ENCODE peak calls at places on chromosomes 4 and X, in five cellular contexts. A, T, S, K and Z are unnamed samples.

GRCh38 chrX:57282568-57282967 is 3.9 kb upstream of the FAAH2 start:
- DNase-seq in A (no peak), T (peak), S (no peak), K (peak), Z (no peak)

GRCh38 chrX:122087353-122087752 is 1039.9 kb downstream of the GLUD2 start:
- DNase-seq in A (no peak), T (no peak), S (no peak), K (no peak), Z (no peak)

GRCh38 chr4:71259305-71259704 is 79.5 kb upstream of the SLC4A4 start:
- DNase-seq in A (no peak), T (no peak), S (no peak), K (no peak), Z (no peak)

GRCh38 chr4:107255114-107255513 is 219.0 kb upstream of the DKK2 start:
- DNase-seq in A (no peak), T (no peak), S (peak), K (no peak), Z (no peak)

GRCh38 chrX:10414872-10415703 is 205.3 kb downstream of the MID1 start:
- DNase-seq in A (no peak), T (no peak), S (peak), K (no peak), Z (no peak)

GRCh38 chr4:6204098-6204497 is 3.7 kb upstream of the JAKMIP1 start:
- DNase-seq in A (no peak), T (no peak), S (no peak), K (no peak), Z (no peak)

GRCh38 chr4:105140684-105141490 is 5.8 kb upstream of the TET2 start:
- DNase-seq in A (peak), T (peak), S (peak), K (peak), Z (peak)

GRCh38 chr4:4535590-4535989 is 6.3 kb downstream of the STX18 start:
- DNase-seq in A (no peak), T (no peak), S (no peak), K (no peak), Z (no peak)

GRCh38 chr4:152064753-152065152 is 303.9 kb upstream of the GATB start:
- DNase-seq in A (no peak), T (no peak), S (no peak), K (no peak), Z (no peak)

GRCh38 chr4:118918388-118918787 is 29.7 kb downstream of the SYNPO2 start:
- DNase-seq in A (no peak), T (no peak), S (peak), K (no peak), Z (no peak)

GRCh38 chr4:7770675-7771050 is 169.0 kb downstream of the AFAP1 start:
- DNase-seq in A (no peak), T (no peak), S (no peak), K (no peak), Z (no peak)

GRCh38 chrX:723781-724180 is 93.2 kb downstream of the SHOX start:
- DNase-seq in A (no peak), T (no peak), S (peak), K (no peak), Z (no peak)

GRCh38 chr4:57190651-57191481 is 80.7 kb upstream of the IGFBP7 start:
- DNase-seq in A (peak), T (no peak), S (peak), K (peak), Z (no peak)

GRCh38 chr4:3851881-3852280 is 85.7 kb downstream of the ADRA2C start:
- DNase-seq in A (no peak), T (no peak), S (no peak), K (no peak), Z (no peak)

GRCh38 chr4:170853422-170854021 is 763.8 kb upstream of the AADAT start:
- DNase-seq in A (peak), T (no peak), S (peak), K (peak), Z (no peak)

GRCh38 chr4:3674479-3674851 is 91.7 kb upstream of the ADRA2C start:
- DNase-seq in A (no peak), T (no peak), S (no peak), K (no peak), Z (no peak)

GRCh38 chrX:18449271-18449670 is 23.9 kb downstream of the CDKL5 start:
- DNase-seq in A (no peak), T (no peak), S (no peak), K (no peak), Z (no peak)

GRCh38 chrX:41332408-41332987 is 1.5 kb upstream of the DDX3X start:
- DNase-seq in A (no peak), T (no peak), S (peak), K (peak), Z (no peak)

GRCh38 chr4:140861359-140862181 is 105.4 kb upstream of the TBC1D9 start:
- DNase-seq in A (peak), T (peak), S (peak), K (peak), Z (no peak)

GRCh38 chrX:79556750-79557149 is 189.6 kb upstream of the ITM2A start:
- DNase-seq in A (no peak), T (no peak), S (no peak), K (no peak), Z (no peak)

GRCh38 chr4:87913871-87914270 is 61.6 kb upstream of the SPP1 start:
- DNase-seq in A (no peak), T (no peak), S (peak), K (no peak), Z (no peak)

GRCh38 chr4:115126487-115126886 is 13.1 kb upstream of the NDST4 start:
- DNase-seq in A (no peak), T (no peak), S (no peak), K (no peak), Z (no peak)

GRCh38 chr4:25439913-25440477 is 62.9 kb downstream of the ANAPC4 start:
- DNase-seq in A (peak), T (peak), S (peak), K (peak), Z (peak)

GRCh38 chr4:122131562-122132157 is 20.5 kb upstream of the BLTP1 start:
- DNase-seq in A (peak), T (peak), S (no peak), K (no peak), Z (no peak)

GRCh38 chr4:185767528-185767927 is 44.5 kb downstream of the SORBS2 start:
- DNase-seq in A (no peak), T (no peak), S (no peak), K (no peak), Z (no peak)
- H3K27ac ChIP-seq in A (no peak), T (no peak), S (no peak), K (no peak), Z (no peak)

DNA sequence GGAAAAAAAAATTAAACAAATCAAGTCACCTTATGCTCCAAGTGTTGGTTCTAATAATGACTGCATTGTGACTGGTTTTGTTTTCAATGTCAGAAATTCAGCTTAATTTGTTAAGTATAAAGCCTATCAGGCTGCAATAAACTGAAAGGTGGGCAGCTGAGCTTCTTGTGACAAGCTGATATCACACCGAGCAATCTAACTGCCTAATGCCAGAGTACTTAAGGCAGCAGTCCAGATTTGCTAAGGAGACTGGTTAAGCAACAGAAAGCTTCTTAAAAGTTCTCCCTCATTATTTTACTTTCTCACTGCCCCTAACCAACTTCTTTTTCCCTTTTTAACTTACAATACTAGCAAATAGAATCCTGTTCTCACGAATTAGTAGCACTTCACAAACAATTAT is 201.0 kb downstream of the MAB21L2 start:
- DNase-seq in A (no peak), T (no peak), S (no peak), K (no peak), Z (no peak)
- H3K27ac ChIP-seq in A (peak), T (no peak), S (no peak), K (no peak), Z (no peak)

DNA sequence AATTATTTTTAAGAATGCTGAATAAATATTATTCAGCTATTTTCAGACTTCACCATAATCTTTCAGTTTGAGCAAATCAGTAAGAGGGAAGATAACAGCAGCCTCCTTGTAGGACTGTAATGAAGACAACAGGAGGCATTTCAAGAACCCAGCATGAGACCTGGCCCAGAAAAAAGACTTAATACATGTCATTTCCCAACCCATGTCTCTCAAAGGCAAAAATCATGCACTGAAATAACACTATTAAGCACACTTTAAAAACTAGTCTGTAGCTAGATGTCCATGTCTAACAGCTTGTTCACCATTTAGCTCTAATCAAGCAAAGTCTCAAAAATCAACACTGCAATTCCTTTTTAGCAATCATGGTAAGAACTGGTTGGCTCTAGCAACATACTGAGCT is 110.0 kb downstream of the WDFY3 start:
- DNase-seq in A (no peak), T (no peak), S (no peak), K (peak), Z (no peak)
- H3K27ac ChIP-seq in A (no peak), T (no peak), S (no peak), K (no peak), Z (no peak)

GRCh38 chrX:153925739-153926593 is at the start of gene ARHGAP4:
- DNase-seq in A (peak), T (peak), S (no peak), K (peak), Z (peak)
- H3K27ac ChIP-seq in A (peak), T (peak), S (no peak), K (no peak), Z (peak)